ENCODE peak calls at places on chromosome 4, in nine cellular contexts. B, T, A, G, K, C, W, P and H are unnamed samples.

GRCh38 chr4:99201687-99202086 is 17.4 kb downstream of the ADH6 start:
- DNase-seq in C (no peak), W (no peak), P (no peak), G (no peak), K (no peak), T (peak), A (peak), B (no peak), H (no peak)

GRCh38 chr4:118734491-118735205 is 49.5 kb downstream of the METTL14 start:
- DNase-seq in P (no peak), W (no peak), G (no peak), K (no peak), T (no peak), A (no peak), C (no peak), B (no peak), H (no peak)

GRCh38 chr4:127997534-127998388 is 32.6 kb downstream of the ABHD18 start:
- DNase-seq in P (no peak), T (peak), G (no peak), A (peak), B (no peak), C (peak), K (no peak), W (peak), H (no peak)

GRCh38 chr4:90174622-90175023 is 47.4 kb downstream of the CCSER1 start:
- DNase-seq in A (no peak), T (no peak), P (no peak), C (no peak), B (no peak), G (no peak), W (no peak), K (no peak), H (no peak)

GRCh38 chr4:167014944-167015343 is 219.3 kb downstream of the SPOCK3 start:
- DNase-seq in T (no peak), C (no peak), K (no peak), P (no peak), G (no peak), B (no peak), W (no peak), A (no peak), H (no peak)

GRCh38 chr4:14178421-14178820 is 550.9 kb upstream of the BOD1L1 start:
- DNase-seq in A (peak), B (no peak), K (peak), W (no peak), T (peak), C (no peak), P (no peak), G (no peak), H (no peak)

GRCh38 chr4:41189076-41189475 is 25.3 kb downstream of the APBB2 start:
- DNase-seq in W (no peak), A (no peak), G (no peak), T (no peak), K (no peak), C (no peak), P (no peak), B (no peak), H (no peak)

GRCh38 chr4:1478766-1479355 is 72.6 kb upstream of the NKX1-1 start:
- DNase-seq in P (no peak), C (no peak), K (no peak), A (no peak), G (no peak), T (no peak), B (no peak), W (no peak), H (no peak)

GRCh38 chr4:94559351-94559806 is 107.6 kb downstream of the PDLIM5 start:
- DNase-seq in K (no peak), A (peak), B (no peak), T (no peak), G (no peak), P (no peak), W (no peak), C (no peak), H (no peak)

GRCh38 chr4:13170131-13170530 is 314.0 kb downstream of the RAB28 start:
- DNase-seq in W (no peak), C (no peak), P (no peak), A (no peak), K (no peak), B (no peak), T (no peak), G (no peak), H (no peak)

GRCh38 chr4:83082777-83083176 is 31.8 kb downstream of the PLAC8 start:
- DNase-seq in T (no peak), G (no peak), P (no peak), W (no peak), B (no peak), A (peak), C (no peak), K (no peak), H (no peak)

GRCh38 chr4:123811763-123812390 is 415.3 kb downstream of the SPRY1 start:
- DNase-seq in T (no peak), G (peak), P (no peak), B (no peak), C (no peak), K (no peak), A (peak), W (no peak), H (no peak)

GRCh38 chr4:54066088-54066415 is 1.6 kb upstream of the CHIC2 start:
- DNase-seq in K (no peak), G (no peak), A (no peak), W (no peak), P (no peak), T (no peak), B (no peak), C (no peak), H (no peak)

GRCh38 chr4:183905593-183906485 is 732 bp downstream of the STOX2 start:
- DNase-seq in K (no peak), W (no peak), C (peak), T (peak), P (peak), A (peak), G (peak), B (no peak), H (no peak)

GRCh38 chr4:125515016-125515415 is 200.3 kb downstream of the FAT4 start:
- DNase-seq in P (no peak), T (no peak), A (no peak), C (no peak), B (no peak), K (no peak), G (no peak), W (no peak), H (no peak)

GRCh38 chr4:1192493-1193205 is 20.3 kb upstream of the SPON2 start:
- DNase-seq in P (no peak), C (no peak), B (no peak), W (no peak), K (no peak), A (no peak), T (no peak), G (no peak), H (no peak)

GRCh38 chr4:28621541-28621940 is 1760.9 kb downstream of the STIM2 start:
- DNase-seq in G (no peak), K (no peak), A (peak), W (no peak), B (no peak), C (no peak), T (no peak), P (no peak), H (no peak)

GRCh38 chr4:156293657-156294297 is 340.1 kb upstream of the CTSO start:
- DNase-seq in T (peak), K (no peak), G (no peak), C (no peak), B (no peak), A (peak), W (no peak), P (no peak), H (no peak)